ENCODE peak calls at places on chromosomes 5 and 9, in six cellular contexts. Q, C, L, X, U and D are unnamed samples.

GRCh38 chr9:17402309-17402708 is 176.6 kb upstream of the SH3GL2 start:
- DNase-seq in Q (peak), C (no peak), L (peak), X (peak), U (no peak), D (no peak)

GRCh38 chr5:96567188-96567587 is 95.0 kb upstream of the CAST start:
- DNase-seq in Q (peak), C (no peak), L (peak), X (peak), U (no peak), D (no peak)

GRCh38 chr9:113581865-113582697 is 118.6 kb downstream of the RGS3 start:
- DNase-seq in Q (peak), C (peak), L (peak), X (peak), U (no peak), D (peak)

GRCh38 chr5:109567374-109568044 is 122.2 kb upstream of the MAN2A1 start:
- DNase-seq in Q (peak), C (no peak), L (peak), X (peak), U (peak), D (no peak)

GRCh38 chr5:31854625-31855526 is 215.9 kb downstream of the PDZD2 start:
- DNase-seq in Q (peak), C (no peak), L (peak), X (peak), U (peak), D (no peak)

GRCh38 chr9:127541865-127542264 is 70.2 kb upstream of the STXBP1 start:
- DNase-seq in Q (no peak), C (no peak), L (no peak), X (peak), U (no peak), D (no peak)

GRCh38 chr5:33075731-33076130 is 364.6 kb downstream of the NPR3 start:
- DNase-seq in Q (peak), C (no peak), L (peak), X (peak), U (no peak), D (no peak)

GRCh38 chr5:36242534-36243144 is 914 bp upstream of the NADK2 start:
- DNase-seq in Q (no peak), C (no peak), L (no peak), X (no peak), U (no peak), D (no peak)

GRCh38 chr9:32672478-32672877 is 37.0 kb upstream of the TAF1L start:
- DNase-seq in Q (peak), C (no peak), L (peak), X (peak), U (peak), D (no peak)

GRCh38 chr5:140302786-140303639 is at the start of gene PFDN1:
- DNase-seq in Q (peak), C (peak), L (peak), X (peak), U (peak), D (peak)

GRCh38 chr9:35091536-35091935 is 4.9 kb downstream of the PIGO start:
- DNase-seq in Q (no peak), C (no peak), L (no peak), X (no peak), U (no peak), D (no peak)

GRCh38 chr5:37811866-37812265 is 28.0 kb downstream of the GDNF start:
- DNase-seq in Q (no peak), C (no peak), L (no peak), X (no peak), U (no peak), D (no peak)

GRCh38 chr9:14317667-14318255 is 3.8 kb upstream of the NFIB start:
- DNase-seq in Q (no peak), C (no peak), L (no peak), X (no peak), U (no peak), D (no peak)

GRCh38 chr5:165919196-165919595 is 2372.2 kb upstream of the WWC1 start:
- DNase-seq in Q (no peak), C (no peak), L (no peak), X (no peak), U (no peak), D (no peak)

GRCh38 chr5:6039111-6039510 is 339.2 kb downstream of the MED10 start:
- DNase-seq in Q (no peak), C (no peak), L (no peak), X (no peak), U (no peak), D (no peak)

GRCh38 chr5:158660726-158661125 is 439.0 kb downstream of the EBF1 start:
- DNase-seq in Q (peak), C (no peak), L (peak), X (no peak), U (peak), D (no peak)